ENCODE peak calls at places on chromosomes 12 and 14, in four cellular contexts. U is heart right ventricle, G is pancreas, Q is cardiac muscle cell. O is an unnamed sample.

GRCh38 chr12:56299853-56300643 is at the start of gene CS:
- DNase-seq in G (peak), U (peak), Q (peak), O (peak)

GRCh38 chr12:129332286-129332685 is 479.0 kb downstream of the GLT1D1 start:
- DNase-seq in G (no peak), U (no peak), Q (no peak), O (no peak)

GRCh38 chr12:53872367-53872766 is 66.3 kb upstream of the HOXC13 start:
- DNase-seq in Q (no peak), U (no peak), G (no peak), O (no peak)

GRCh38 chr12:93813181-93813580 is 136.0 kb downstream of the CRADD start:
- DNase-seq in U (no peak), Q (no peak), G (no peak), O (no peak)

GRCh38 chr12:59695379-59695778 is 99.5 kb downstream of the SLC16A7 start:
- DNase-seq in G (no peak), U (no peak), Q (no peak), O (no peak)

GRCh38 chr12:12510141-12510540 is 52.5 kb downstream of the DUSP16 start:
- DNase-seq in Q (no peak), U (no peak), G (no peak), O (no peak)

GRCh38 chr12:117023998-117024960 is 74.9 kb downstream of the TESC start:
- DNase-seq in G (peak), Q (no peak), U (no peak), O (no peak)

GRCh38 chr12:103966736-103967135 is 1.1 kb downstream of the TDG start:
- DNase-seq in Q (peak), G (no peak), U (no peak), O (no peak)

GRCh38 chr12:118544569-118544968 is 168.2 kb downstream of the SUDS3 start:
- DNase-seq in G (no peak), U (no peak), Q (no peak), O (no peak)

GRCh38 chr12:113930249-113930648 is 35.9 kb downstream of the RBM19 start:
- DNase-seq in G (no peak), Q (no peak), U (no peak), O (no peak)

GRCh38 chr12:124495194-124495983 is 72.0 kb downstream of the NCOR2 start:
- DNase-seq in Q (no peak), U (no peak), G (peak), O (no peak)

GRCh38 chr12:124497039-124497438 is 70.4 kb downstream of the NCOR2 start:
- DNase-seq in Q (no peak), U (no peak), G (peak), O (no peak)

GRCh38 chr12:124497658-124498057 is 69.8 kb downstream of the NCOR2 start:
- DNase-seq in Q (peak), U (peak), G (no peak), O (no peak)

GRCh38 chr12:124498178-124498869 is 69.1 kb downstream of the NCOR2 start:
- DNase-seq in U (peak), Q (no peak), G (no peak), O (no peak)

DNA sequence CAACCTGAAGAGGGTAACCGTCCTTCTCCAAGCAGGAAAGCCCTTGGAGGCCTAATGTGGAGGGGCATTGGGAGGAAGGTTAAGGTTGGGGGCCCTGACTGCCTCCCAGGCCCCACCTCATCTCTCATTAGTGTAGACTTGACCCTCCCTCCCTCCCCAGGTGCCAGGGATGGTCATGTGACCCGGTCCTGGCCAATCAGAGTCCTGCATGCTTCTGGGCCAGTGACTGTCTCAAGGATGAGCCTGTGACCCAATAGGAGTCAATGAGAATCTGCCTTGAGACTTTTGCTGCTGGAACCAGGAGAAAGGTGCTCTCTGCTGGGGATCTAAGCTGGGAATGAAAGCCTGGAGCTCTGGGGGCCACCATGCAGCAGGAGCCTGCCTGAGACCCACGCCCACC is 70.8 kb downstream of the NCOR2 start:
- DNase-seq in G (no peak), U (no peak), Q (no peak), O (no peak)
- H3K27ac ChIP-seq in G (no peak), U (peak), Q (peak), O (no peak)

GRCh38 chr12:132211326-132211725 is 67.1 kb downstream of the NOC4L start:
- DNase-seq in U (no peak), Q (no peak), G (no peak), O (no peak)
- H3K27ac ChIP-seq in U (no peak), Q (no peak), G (no peak), O (no peak)

GRCh38 chr12:6361834-6362233 is 13.5 kb downstream of the SCNN1A start:
- DNase-seq in U (no peak), G (no peak), Q (no peak), O (peak)
- H3K27ac ChIP-seq in U (peak), G (no peak), Q (no peak), O (peak)

DNA sequence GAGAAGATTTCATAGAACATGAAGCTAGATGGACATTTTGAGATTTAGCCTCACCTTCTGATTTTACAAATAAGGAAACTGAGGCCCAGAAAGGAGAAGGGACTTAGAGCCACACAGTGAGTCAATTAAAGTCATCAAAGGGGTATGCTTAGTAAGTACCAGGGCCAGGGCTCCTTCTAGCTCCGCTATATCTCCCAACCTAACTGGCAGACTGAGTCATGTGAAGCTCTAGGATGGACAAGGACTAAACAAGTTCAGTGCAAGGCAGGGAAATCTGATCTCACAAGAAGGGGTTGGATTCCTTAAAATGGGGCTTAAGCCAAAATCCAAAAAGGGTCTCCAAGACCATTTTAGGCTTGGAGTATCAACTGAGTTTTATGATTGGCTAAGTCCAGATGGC is 215.8 kb downstream of the PHLDA1 start:
- DNase-seq in Q (no peak), G (no peak), U (no peak), O (no peak)
- H3K27ac ChIP-seq in Q (no peak), G (no peak), U (peak), O (peak)

DNA sequence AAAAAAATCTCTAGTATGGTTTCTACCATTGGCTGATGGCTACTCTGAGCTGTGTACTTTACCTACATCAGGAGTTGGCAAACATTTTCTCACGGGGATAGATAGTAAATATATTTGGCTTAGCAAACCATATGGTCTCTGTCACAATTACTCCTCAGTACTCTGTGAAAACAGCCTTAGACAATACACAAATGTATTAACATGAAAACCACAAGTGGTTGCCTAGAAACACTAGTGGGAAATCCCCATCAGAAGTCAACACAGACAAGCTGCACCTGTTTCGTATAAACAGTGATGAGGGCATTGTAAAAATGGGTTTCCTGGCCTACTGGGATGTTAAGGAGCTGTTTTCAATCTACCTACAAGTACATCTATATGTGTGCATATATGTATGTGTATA is 84.6 kb upstream of the NAV3 start:
- DNase-seq in U (no peak), Q (no peak), G (no peak), O (no peak)
- H3K27ac ChIP-seq in U (no peak), Q (no peak), G (no peak), O (no peak)

GRCh38 chr12:108835860-108836634 is 21.3 kb downstream of the SSH1 start:
- DNase-seq in Q (no peak), U (no peak), G (no peak), O (no peak)
- H3K27ac ChIP-seq in Q (peak), U (peak), G (no peak), O (peak)

DNA sequence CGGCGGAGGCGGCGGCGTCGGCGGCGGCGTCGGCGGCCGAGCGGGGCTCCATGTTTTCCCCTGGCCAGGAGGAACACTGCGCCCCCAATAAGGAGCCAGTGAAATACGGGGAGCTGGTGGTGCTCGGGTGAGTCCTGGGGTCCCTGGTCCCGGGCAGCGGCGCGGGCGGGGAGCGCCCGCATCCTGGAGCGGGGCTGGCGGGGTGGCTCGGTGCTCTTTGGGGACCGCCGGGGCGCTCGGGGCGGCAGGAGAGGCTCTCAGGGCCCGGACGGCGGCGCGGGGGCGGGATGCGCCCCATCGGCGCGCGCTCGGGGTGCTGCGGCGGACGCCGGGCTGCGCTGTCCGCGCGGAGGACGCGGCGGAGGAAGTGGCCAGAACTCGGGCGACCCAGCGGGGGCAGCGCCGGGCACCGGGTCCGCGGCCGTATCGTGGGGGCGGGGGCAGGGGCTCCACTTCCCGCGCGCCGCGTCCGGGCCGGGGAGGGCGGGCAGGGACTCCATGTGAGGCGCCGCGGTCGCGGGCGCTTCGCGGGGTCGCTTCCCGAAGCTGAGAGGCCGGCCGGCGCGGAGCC is 485 bp downstream of the PELI2 start:
- DNase-seq in Q (no peak), G (peak), U (peak), O (peak)
- H3K27ac ChIP-seq in Q (no peak), G (peak), U (peak), O (peak)

GRCh38 chr12:27619308-27619707 is 76.9 kb upstream of the REP15 start:
- DNase-seq in G (no peak), Q (no peak), U (no peak), O (no peak)

GRCh38 chr12:27620121-27620520 is 76.1 kb upstream of the REP15 start:
- DNase-seq in U (no peak), Q (no peak), G (no peak), O (no peak)

GRCh38 chr12:27615331-27615891 is 80.8 kb upstream of the REP15 start:
- DNase-seq in Q (peak), G (no peak), U (no peak), O (no peak)

GRCh38 chr12:27616356-27617150 is 79.7 kb upstream of the REP15 start:
- DNase-seq in Q (no peak), U (no peak), G (no peak), O (no peak)

DNA sequence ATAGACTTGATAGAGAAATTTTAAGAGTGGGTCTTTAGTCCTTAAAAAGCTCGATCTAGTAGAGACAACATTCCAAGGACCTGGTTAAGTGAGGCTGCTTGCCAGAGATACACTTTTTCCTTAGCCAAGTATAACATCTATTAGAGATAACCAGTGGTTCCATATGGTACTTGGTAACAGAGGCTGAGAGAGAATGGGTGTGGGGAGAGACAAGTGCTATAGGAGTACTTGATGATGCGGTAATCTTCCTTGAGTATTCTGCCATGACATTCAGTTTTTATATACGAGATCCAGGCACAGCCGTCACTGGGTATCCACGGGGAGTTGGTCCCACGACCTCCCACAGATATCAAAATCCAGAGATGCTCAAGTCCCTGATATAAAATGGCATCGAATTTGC is 77.4 kb upstream of the REP15 start:
- DNase-seq in Q (no peak), G (no peak), U (no peak), O (no peak)
- H3K27ac ChIP-seq in Q (no peak), G (no peak), U (no peak), O (no peak)